ENCODE peak calls at places on chromosomes 5 and 9, in eight cellular contexts. One of them, this sample, is unnamed.
A peak's percentile ranks its signal among the peaks of the same experiment; 100 is the strongest.

GRCh38 chr5:142357469-142358090 is 32.8 kb upstream of the SPRY4 start:
- DNase-seq in adrenal gland: no peak
- DNase-seq in IMR-90: peak; percentile 10
- DNase-seq in breast epithelium: no peak
- DNase-seq in gastrocnemius medialis: no peak
- DNase-seq in spleen: no peak
- DNase-seq in right lobe of liver: no peak
- DNase-seq in transverse colon: no peak
- DNase-seq in this sample: peak; percentile 51

GRCh38 chr9:534886-535285 is 306.6 kb upstream of the DMRT1 start:
- DNase-seq in breast epithelium: no peak
- DNase-seq in IMR-90: no peak
- DNase-seq in right lobe of liver: no peak
- DNase-seq in spleen: no peak
- DNase-seq in adrenal gland: peak; percentile 34
- DNase-seq in gastrocnemius medialis: no peak
- DNase-seq in transverse colon: peak; percentile 45
- DNase-seq in this sample: no peak

GRCh38 chr5:92884464-92884863 is 696.6 kb downstream of the NR2F1-AS1 start:
- DNase-seq in adrenal gland: no peak
- DNase-seq in gastrocnemius medialis: no peak
- DNase-seq in IMR-90: no peak
- DNase-seq in breast epithelium: no peak
- DNase-seq in right lobe of liver: no peak
- DNase-seq in spleen: no peak
- DNase-seq in transverse colon: no peak
- DNase-seq in this sample: no peak

GRCh38 chr9:136401173-136401922 is 1.4 kb upstream of the SNAPC4 start:
- DNase-seq in breast epithelium: no peak
- DNase-seq in transverse colon: no peak
- DNase-seq in gastrocnemius medialis: no peak
- DNase-seq in spleen: no peak
- DNase-seq in right lobe of liver: no peak
- DNase-seq in adrenal gland: no peak
- DNase-seq in IMR-90: peak; percentile 25
- DNase-seq in this sample: no peak

GRCh38 chr9:132187006-132187760 is 25.3 kb downstream of the NTNG2 start:
- DNase-seq in transverse colon: no peak
- DNase-seq in breast epithelium: no peak
- DNase-seq in IMR-90: no peak
- DNase-seq in right lobe of liver: no peak
- DNase-seq in adrenal gland: peak; percentile 41
- DNase-seq in gastrocnemius medialis: no peak
- DNase-seq in spleen: no peak
- DNase-seq in this sample: no peak

GRCh38 chr5:137497396-137498290 is 1.5 kb downstream of the SPOCK1 start:
- DNase-seq in IMR-90: no peak
- DNase-seq in transverse colon: no peak
- DNase-seq in gastrocnemius medialis: no peak
- DNase-seq in breast epithelium: no peak
- DNase-seq in adrenal gland: peak; percentile 22
- DNase-seq in spleen: no peak
- DNase-seq in right lobe of liver: no peak
- DNase-seq in this sample: no peak

GRCh38 chr5:146813346-146813745 is 65.2 kb downstream of the PPP2R2B start:
- DNase-seq in breast epithelium: no peak
- DNase-seq in right lobe of liver: no peak
- DNase-seq in transverse colon: no peak
- DNase-seq in gastrocnemius medialis: no peak
- DNase-seq in IMR-90: no peak
- DNase-seq in spleen: no peak
- DNase-seq in adrenal gland: no peak
- DNase-seq in this sample: no peak

GRCh38 chr9:110807956-110808598 is 139.5 kb downstream of the MUSK start:
- DNase-seq in IMR-90: peak; percentile 42
- DNase-seq in transverse colon: no peak
- DNase-seq in adrenal gland: no peak
- DNase-seq in spleen: no peak
- DNase-seq in right lobe of liver: no peak
- DNase-seq in breast epithelium: no peak
- DNase-seq in gastrocnemius medialis: no peak
- DNase-seq in this sample: no peak

GRCh38 chr9:91758491-91758981 is 191.5 kb downstream of the ROR2 start:
- DNase-seq in spleen: no peak
- DNase-seq in gastrocnemius medialis: no peak
- DNase-seq in IMR-90: peak; percentile 58
- DNase-seq in adrenal gland: no peak
- DNase-seq in breast epithelium: no peak
- DNase-seq in right lobe of liver: no peak
- DNase-seq in transverse colon: peak; percentile 54
- DNase-seq in this sample: no peak

GRCh38 chr5:7927466-7928375 is 58.8 kb downstream of the MTRR start:
- DNase-seq in gastrocnemius medialis: no peak
- DNase-seq in transverse colon: peak; percentile 74
- DNase-seq in right lobe of liver: peak; percentile 58
- DNase-seq in IMR-90: peak; percentile 64
- DNase-seq in breast epithelium: no peak
- DNase-seq in spleen: no peak
- DNase-seq in adrenal gland: peak; percentile 30
- DNase-seq in this sample: no peak

GRCh38 chr5:7811715-7812114 is 39.2 kb downstream of the CFAP90 start:
- DNase-seq in IMR-90: no peak
- DNase-seq in right lobe of liver: no peak
- DNase-seq in gastrocnemius medialis: no peak
- DNase-seq in spleen: no peak
- DNase-seq in adrenal gland: no peak
- DNase-seq in breast epithelium: no peak
- DNase-seq in transverse colon: no peak
- DNase-seq in this sample: no peak

DNA sequence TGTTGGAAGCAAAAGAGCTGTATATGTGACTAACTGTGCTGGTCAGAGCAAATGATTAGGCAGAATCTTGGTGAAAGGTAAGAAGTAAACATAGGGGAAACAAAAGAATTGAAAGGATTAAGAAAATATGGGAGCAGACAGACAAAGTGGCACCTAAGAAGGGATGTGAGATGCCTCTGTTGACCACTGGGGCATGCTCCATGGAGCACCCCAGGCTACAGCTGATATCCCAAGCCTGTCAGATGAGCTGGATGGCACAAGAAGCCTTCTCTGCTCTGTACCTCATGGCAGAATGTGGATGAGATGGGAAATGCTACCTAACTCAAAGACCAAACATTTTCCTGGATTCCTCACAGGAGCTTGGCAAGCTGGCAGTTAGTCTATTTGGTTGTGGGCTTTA is 89.3 kb upstream of the SLIT3 start:
- DNase-seq in IMR-90: no peak
- DNase-seq in spleen: no peak
- DNase-seq in gastrocnemius medialis: no peak
- DNase-seq in right lobe of liver: no peak
- DNase-seq in adrenal gland: no peak
- DNase-seq in breast epithelium: no peak
- DNase-seq in transverse colon: no peak
- DNase-seq in this sample: no peak
- H3K36me3 ChIP-seq in IMR-90: no peaks in the 10 kb centered on the region
- H3K36me3 ChIP-seq in spleen: no peaks in the 10 kb centered on the region
- H3K36me3 ChIP-seq in gastrocnemius medialis: no peaks in the 10 kb centered on the region
- H3K36me3 ChIP-seq in right lobe of liver: no peaks in the 10 kb centered on the region
- H3K36me3 ChIP-seq in adrenal gland: no peaks in the 10 kb centered on the region
- H3K36me3 ChIP-seq in breast epithelium: no peaks in the 10 kb centered on the region
- H3K36me3 ChIP-seq in transverse colon: no peaks in the 10 kb centered on the region
- H3K36me3 ChIP-seq in this sample: no peaks in the 10 kb centered on the region

GRCh38 chr5:95725937-95726810 is 5.0 kb upstream of the RHOBTB3 start:
- DNase-seq in gastrocnemius medialis: no peak
- DNase-seq in adrenal gland: no peak
- DNase-seq in right lobe of liver: no peak
- DNase-seq in IMR-90: peak; percentile 74
- DNase-seq in transverse colon: no peak
- DNase-seq in spleen: no peak
- DNase-seq in breast epithelium: no peak
- DNase-seq in this sample: no peak
- TF ChIP-seq POLR2A in gastrocnemius medialis: no peak
- TF ChIP-seq POLR2A in adrenal gland: no peak
- TF ChIP-seq POLR2A in right lobe of liver: no peak
- TF ChIP-seq POLR2A in IMR-90: no peak
- TF ChIP-seq POLR2A in transverse colon: no peak
- TF ChIP-seq POLR2A in spleen: no peak
- TF ChIP-seq POLR2A in breast epithelium: no peak
- TF ChIP-seq POLR2A in this sample: no peak

GRCh38 chr9:72635197-72635596 is 113.8 kb downstream of the TMC1 start:
- DNase-seq in transverse colon: no peak
- DNase-seq in IMR-90: no peak
- DNase-seq in adrenal gland: no peak
- DNase-seq in right lobe of liver: no peak
- DNase-seq in gastrocnemius medialis: no peak
- DNase-seq in breast epithelium: no peak
- DNase-seq in spleen: no peak
- DNase-seq in this sample: no peak
- H3K27ac ChIP-seq in transverse colon: no peak overlapping the region
- H3K27ac ChIP-seq in IMR-90: no peak overlapping the region
- H3K27ac ChIP-seq in adrenal gland: no peak overlapping the region
- H3K27ac ChIP-seq in right lobe of liver: no peak overlapping the region
- H3K27ac ChIP-seq in gastrocnemius medialis: no peak overlapping the region
- H3K27ac ChIP-seq in breast epithelium: no peak overlapping the region
- H3K27ac ChIP-seq in spleen: no peak overlapping the region
- H3K27ac ChIP-seq in this sample: no peak overlapping the region

GRCh38 chr5:72177538-72177937 is 70.3 kb downstream of the MAP1B start:
- DNase-seq in breast epithelium: no peak
- DNase-seq in adrenal gland: no peak
- DNase-seq in right lobe of liver: no peak
- DNase-seq in IMR-90: no peak
- DNase-seq in spleen: no peak
- DNase-seq in gastrocnemius medialis: no peak
- DNase-seq in transverse colon: no peak
- DNase-seq in this sample: no peak
- H3K36me3 ChIP-seq in breast epithelium: no peaks in the 10 kb centered on the region
- H3K36me3 ChIP-seq in adrenal gland: no peaks in the 10 kb centered on the region
- H3K36me3 ChIP-seq in right lobe of liver: no peaks in the 10 kb centered on the region
- H3K36me3 ChIP-seq in IMR-90: peaks cover 17% of the 10 kb centered on the region
- H3K36me3 ChIP-seq in spleen: no peaks in the 10 kb centered on the region
- H3K36me3 ChIP-seq in gastrocnemius medialis: no peaks in the 10 kb centered on the region
- H3K36me3 ChIP-seq in transverse colon: no peaks in the 10 kb centered on the region
- H3K36me3 ChIP-seq in this sample: no peaks in the 10 kb centered on the region

DNA sequence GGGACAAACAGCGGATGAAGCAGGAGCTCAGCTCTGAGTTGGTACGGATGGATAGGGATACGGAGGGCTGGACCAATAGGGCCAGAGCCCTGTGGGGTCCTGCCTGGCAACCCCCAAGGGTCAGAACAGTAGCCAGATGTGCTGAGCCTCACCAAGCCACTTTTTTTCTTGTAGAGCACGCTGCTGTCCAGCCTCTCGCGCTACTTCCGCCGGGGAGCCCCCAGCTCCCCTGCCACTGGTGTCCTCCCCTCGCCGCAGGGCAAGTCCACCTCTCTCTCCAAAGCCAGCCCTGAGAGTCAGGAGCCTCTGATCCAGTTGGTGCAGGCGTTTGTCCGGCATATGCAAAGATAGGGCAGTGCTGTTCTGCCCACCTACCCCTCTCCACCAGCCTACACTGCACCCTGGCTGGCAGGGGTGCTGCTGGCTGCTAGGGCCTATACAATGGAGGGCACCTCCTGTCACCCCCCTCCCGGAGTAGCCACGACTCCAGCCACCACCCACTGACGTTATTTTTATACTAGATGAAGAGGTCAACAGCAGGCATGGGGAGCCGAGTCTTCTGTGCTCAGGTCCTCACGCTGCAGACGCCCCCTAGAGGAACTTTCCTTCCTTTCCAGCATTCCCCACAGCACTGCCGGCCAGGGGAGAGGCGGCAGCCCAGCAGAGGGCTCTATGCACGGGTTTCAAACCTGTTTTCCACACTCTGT is 21.6 kb downstream of the SH3GLB2 start:
- DNase-seq in right lobe of liver: peak; percentile 70
- DNase-seq in transverse colon: peak; percentile 66
- DNase-seq in IMR-90: peak; percentile 65
- DNase-seq in adrenal gland: peak; percentile 72
- DNase-seq in breast epithelium: peak; percentile 67
- DNase-seq in spleen: no peak
- DNase-seq in gastrocnemius medialis: peak; percentile 65
- DNase-seq in this sample: no peak
- TF ChIP-seq POLR2A in right lobe of liver: no peak
- TF ChIP-seq POLR2A in transverse colon: no peak
- TF ChIP-seq POLR2A in IMR-90: no peak
- TF ChIP-seq POLR2A in adrenal gland: no peak
- TF ChIP-seq POLR2A in breast epithelium: no peak
- TF ChIP-seq POLR2A in spleen: no peak
- TF ChIP-seq POLR2A in gastrocnemius medialis: no peak
- TF ChIP-seq POLR2A in this sample: no peak